ENCODE peak calls at places on chromosomes 1 and 21, in four cellular contexts. One of them, this sample, is unnamed.

GRCh38 chr1:166796620-166797236 is 42.5 kb upstream of the POGK start:
- DNase-seq in central memory CD4-positive, alpha-beta T cell: no peak
- DNase-seq in anterior cingulate cortex: no peak
- DNase-seq in NCI-H1417: no peak
- DNase-seq in this sample: no peak

GRCh38 chr1:240199758-240200655 is 108.3 kb downstream of the FMN2 start:
- DNase-seq in NCI-H1417: no peak
- DNase-seq in anterior cingulate cortex: no peak
- DNase-seq in central memory CD4-positive, alpha-beta T cell: no peak
- DNase-seq in this sample: no peak

GRCh38 chr1:209823143-209824041 is 4.4 kb upstream of the UTP25 start:
- DNase-seq in anterior cingulate cortex: no peak
- DNase-seq in NCI-H1417: peak
- DNase-seq in central memory CD4-positive, alpha-beta T cell: peak
- DNase-seq in this sample: no peak

GRCh38 chr1:188857526-188858087 is 1620.1 kb downstream of the BRINP3 start:
- DNase-seq in central memory CD4-positive, alpha-beta T cell: no peak
- DNase-seq in NCI-H1417: no peak
- DNase-seq in anterior cingulate cortex: no peak
- DNase-seq in this sample: no peak

GRCh38 chr1:92968138-92969032 is 7.1 kb upstream of the DIPK1A start:
- DNase-seq in NCI-H1417: peak
- DNase-seq in anterior cingulate cortex: no peak
- DNase-seq in central memory CD4-positive, alpha-beta T cell: peak
- DNase-seq in this sample: no peak

GRCh38 chr21:39581414-39581813 is 31.3 kb upstream of the B3GALT5 start:
- DNase-seq in NCI-H1417: no peak
- DNase-seq in central memory CD4-positive, alpha-beta T cell: no peak
- DNase-seq in anterior cingulate cortex: no peak
- DNase-seq in this sample: no peak

GRCh38 chr1:1779691-1780597 is 1.7 kb upstream of the NADK start:
- DNase-seq in central memory CD4-positive, alpha-beta T cell: peak
- DNase-seq in anterior cingulate cortex: peak
- DNase-seq in NCI-H1417: no peak
- DNase-seq in this sample: no peak

GRCh38 chr1:167881069-167881468 is 32.9 kb downstream of the ADCY10 start:
- DNase-seq in NCI-H1417: no peak
- DNase-seq in anterior cingulate cortex: no peak
- DNase-seq in central memory CD4-positive, alpha-beta T cell: no peak
- DNase-seq in this sample: no peak

GRCh38 chr1:20440785-20441200 is 45.2 kb downstream of the CAMK2N1 start:
- DNase-seq in NCI-H1417: peak
- DNase-seq in central memory CD4-positive, alpha-beta T cell: peak
- DNase-seq in anterior cingulate cortex: peak
- DNase-seq in this sample: peak

This sample was measured in nucleus accumbens.